ENCODE peak calls at places on chromosomes 4 and X, in five cellular contexts. Q, O, S, U and G are unnamed samples.

GRCh38 chrX:148723551-148723950 is 223.1 kb downstream of the AFF2 start:
- DNase-seq in Q (no peak), O (no peak), S (no peak), U (no peak), G (no peak)

GRCh38 chrX:132071260-132071659 is 48.2 kb downstream of the STK26 start:
- DNase-seq in Q (no peak), O (no peak), S (no peak), U (no peak), G (no peak)

GRCh38 chrX:16123222-16123786 is at the start of gene GRPR:
- DNase-seq in Q (peak), O (peak), S (peak), U (peak), G (peak)

GRCh38 chrX:10128386-10128785 is 28.4 kb upstream of the CLCN4 start:
- DNase-seq in Q (no peak), O (no peak), S (no peak), U (no peak), G (no peak)

GRCh38 chrX:72366746-72367145 is 61.0 kb upstream of the CITED1 start:
- DNase-seq in Q (no peak), O (no peak), S (no peak), U (no peak), G (no peak)

GRCh38 chrX:45801554-45801953 is 600.9 kb upstream of the DIPK2B start:
- DNase-seq in Q (no peak), O (no peak), S (no peak), U (no peak), G (no peak)

GRCh38 chr4:70613182-70613892 is 15.2 kb upstream of the ENAM start:
- DNase-seq in Q (no peak), O (peak), S (no peak), U (no peak), G (no peak)

GRCh38 chrX:21831496-21831895 is 7.9 kb upstream of the MBTPS2 start:
- DNase-seq in Q (no peak), O (no peak), S (no peak), U (no peak), G (no peak)

GRCh38 chr4:64895031-64895430 is 485.8 kb upstream of the TECRL start:
- DNase-seq in Q (no peak), O (no peak), S (no peak), U (no peak), G (no peak)

GRCh38 chrX:68045008-68045577 is 388.2 kb downstream of the OPHN1 start:
- DNase-seq in Q (no peak), O (no peak), S (no peak), U (no peak), G (no peak)

GRCh38 chr4:155426953-155427352 is 50.2 kb upstream of the MAP9 start:
- DNase-seq in Q (no peak), O (no peak), S (no peak), U (no peak), G (no peak)

GRCh38 chr4:26238782-26239647 is 81.8 kb upstream of the RBPJ start:
- DNase-seq in Q (no peak), O (no peak), S (no peak), U (no peak), G (no peak)

GRCh38 chr4:139014391-139015268 is 951 bp upstream of the NOCT start:
- DNase-seq in Q (no peak), O (peak), S (no peak), U (peak), G (no peak)

GRCh38 chr4:11912886-11913285 is 484.2 kb upstream of the HS3ST1 start:
- DNase-seq in Q (no peak), O (no peak), S (no peak), U (no peak), G (no peak)

GRCh38 chr4:83851261-83852084 is 315.6 kb downstream of the GPAT3 start:
- DNase-seq in Q (no peak), O (no peak), S (no peak), U (no peak), G (no peak)

GRCh38 chr4:786861-787300 is 39.0 kb downstream of the CPLX1 start:
- DNase-seq in Q (no peak), O (no peak), S (no peak), U (no peak), G (peak)

GRCh38 chrX:22577181-22577580 is 304.5 kb downstream of the CBLL2 start:
- DNase-seq in Q (no peak), O (no peak), S (no peak), U (no peak), G (no peak)

GRCh38 chr4:1721003-1721665 is at the start of the genes TACC3 and TMEM129:
- DNase-seq in Q (peak), O (peak), S (peak), U (peak), G (peak)

GRCh38 chrX:19046343-19047215 is 62.7 kb upstream of the PHKA2 start:
- DNase-seq in Q (no peak), O (no peak), S (no peak), U (no peak), G (no peak)

GRCh38 chr4:118801895-118802575 is 33.9 kb downstream of the SEC24D start:
- DNase-seq in Q (no peak), O (no peak), S (no peak), U (no peak), G (no peak)

GRCh38 chr4:37889849-37890500 is 909 bp upstream of the TBC1D1 start:
- DNase-seq in Q (no peak), O (no peak), S (no peak), U (no peak), G (peak)

GRCh38 chrX:37380920-37381319 is 31.8 kb downstream of the PRRG1 start:
- DNase-seq in Q (no peak), O (no peak), S (no peak), U (peak), G (no peak)

GRCh38 chrX:133985164-133986007 is at the start of gene GPC3:
- DNase-seq in Q (peak), O (peak), S (peak), U (no peak), G (no peak)

GRCh38 chr4:7411896-7412585 is 22.7 kb downstream of the PSAPL1 start:
- DNase-seq in Q (no peak), O (no peak), S (no peak), U (no peak), G (peak)

GRCh38 chrX:19776753-19777152 is 110.6 kb downstream of the SH3KBP1 start:
- DNase-seq in Q (peak), O (no peak), S (peak), U (no peak), G (no peak)

GRCh38 chr4:15778742-15779231 is 659 bp downstream of the CD38 start:
- DNase-seq in Q (peak), O (peak), S (peak), U (no peak), G (peak)

GRCh38 chrX:119004920-119005524 is 30.6 kb downstream of the LONRF3 start:
- DNase-seq in Q (peak), O (peak), S (peak), U (peak), G (peak)